ENCODE peak calls at places on chromosomes 4 and X, in five cellular contexts. One of them, this sample, is unnamed.

GRCh38 chr4:23237771-23238170 is 545.0 kb downstream of the GBA3 start:
- DNase-seq in dermis blood vessel endothelial cell: no peak
- DNase-seq in KBM-7: no peak
- DNase-seq in hypothalamus: no peak
- DNase-seq in GM04504: no peak
- DNase-seq in this sample: no peak

GRCh38 chr4:183522821-183523220 is 18.0 kb downstream of the ING2 start:
- DNase-seq in dermis blood vessel endothelial cell: no peak
- DNase-seq in KBM-7: no peak
- DNase-seq in hypothalamus: no peak
- DNase-seq in GM04504: no peak
- DNase-seq in this sample: no peak

GRCh38 chrX:94662665-94663064 is 988.7 kb downstream of the FAM133A start:
- DNase-seq in dermis blood vessel endothelial cell: no peak
- DNase-seq in KBM-7: peak
- DNase-seq in hypothalamus: no peak
- DNase-seq in GM04504: no peak
- DNase-seq in this sample: no peak

GRCh38 chr4:3638080-3638715 is 106.0 kb upstream of the LRPAP1 start:
- DNase-seq in dermis blood vessel endothelial cell: no peak
- DNase-seq in KBM-7: no peak
- DNase-seq in hypothalamus: no peak
- DNase-seq in GM04504: no peak
- DNase-seq in this sample: no peak

GRCh38 chr4:182093431-182093831 is 149.8 kb upstream of the TENM3 start:
- DNase-seq in dermis blood vessel endothelial cell: no peak
- DNase-seq in KBM-7: no peak
- DNase-seq in hypothalamus: no peak
- DNase-seq in GM04504: no peak
- DNase-seq in this sample: no peak

GRCh38 chr4:170949084-170949483 is 859.3 kb upstream of the AADAT start:
- DNase-seq in dermis blood vessel endothelial cell: no peak
- DNase-seq in KBM-7: no peak
- DNase-seq in hypothalamus: no peak
- DNase-seq in GM04504: no peak
- DNase-seq in this sample: no peak

GRCh38 chrX:39972340-39972739 is 125.4 kb downstream of the BCOR start:
- DNase-seq in dermis blood vessel endothelial cell: no peak
- DNase-seq in KBM-7: no peak
- DNase-seq in hypothalamus: no peak
- DNase-seq in GM04504: no peak
- DNase-seq in this sample: no peak

GRCh38 chr4:8710946-8711345 is 118.4 kb downstream of the CPZ start:
- DNase-seq in dermis blood vessel endothelial cell: no peak
- DNase-seq in KBM-7: no peak
- DNase-seq in hypothalamus: no peak
- DNase-seq in GM04504: no peak
- DNase-seq in this sample: no peak

GRCh38 chr4:61532324-61532723 is 332.2 kb downstream of the ADGRL3 start:
- DNase-seq in dermis blood vessel endothelial cell: no peak
- DNase-seq in KBM-7: no peak
- DNase-seq in hypothalamus: no peak
- DNase-seq in GM04504: no peak
- DNase-seq in this sample: no peak

GRCh38 chr4:89868999-89869589 is 25.6 kb upstream of the MMRN1 start:
- DNase-seq in dermis blood vessel endothelial cell: peak
- DNase-seq in KBM-7: no peak
- DNase-seq in hypothalamus: no peak
- DNase-seq in GM04504: no peak
- DNase-seq in this sample: no peak

GRCh38 chrX:115400960-115401359 is 111.4 kb downstream of the LUZP4 start:
- DNase-seq in dermis blood vessel endothelial cell: no peak
- DNase-seq in KBM-7: no peak
- DNase-seq in hypothalamus: no peak
- DNase-seq in GM04504: no peak
- DNase-seq in this sample: no peak

GRCh38 chr4:44736900-44737299 is 10.5 kb upstream of the GNPDA2 start:
- DNase-seq in dermis blood vessel endothelial cell: no peak
- DNase-seq in KBM-7: peak
- DNase-seq in hypothalamus: no peak
- DNase-seq in GM04504: no peak
- DNase-seq in this sample: no peak

GRCh38 chr4:2866891-2867290 is 23.2 kb downstream of the ADD1 start:
- DNase-seq in dermis blood vessel endothelial cell: no peak
- DNase-seq in KBM-7: no peak
- DNase-seq in hypothalamus: no peak
- DNase-seq in GM04504: no peak
- DNase-seq in this sample: no peak

GRCh38 chrX:19883878-19884277 is 3.5 kb downstream of the SH3KBP1 start:
- DNase-seq in dermis blood vessel endothelial cell: no peak
- DNase-seq in KBM-7: no peak
- DNase-seq in hypothalamus: no peak
- DNase-seq in GM04504: no peak
- DNase-seq in this sample: no peak

GRCh38 chrX:10611441-10612090 is 8.8 kb downstream of the MID1 start:
- DNase-seq in dermis blood vessel endothelial cell: no peak
- DNase-seq in KBM-7: no peak
- DNase-seq in hypothalamus: no peak
- DNase-seq in GM04504: no peak
- DNase-seq in this sample: no peak

GRCh38 chr4:127856485-127857447 is 23.9 kb upstream of the PLK4 start:
- DNase-seq in dermis blood vessel endothelial cell: peak
- DNase-seq in KBM-7: no peak
- DNase-seq in hypothalamus: no peak
- DNase-seq in GM04504: peak
- DNase-seq in this sample: no peak

GRCh38 chr4:41661447-41662076 is 87.0 kb downstream of the PHOX2B start:
- DNase-seq in dermis blood vessel endothelial cell: peak
- DNase-seq in KBM-7: peak
- DNase-seq in hypothalamus: no peak
- DNase-seq in GM04504: no peak
- DNase-seq in this sample: peak

GRCh38 chr4:105023668-105024055 is 123.0 kb upstream of the TET2 start:
- DNase-seq in dermis blood vessel endothelial cell: no peak
- DNase-seq in KBM-7: no peak
- DNase-seq in hypothalamus: no peak
- DNase-seq in GM04504: no peak
- DNase-seq in this sample: no peak

GRCh38 chr4:74531952-74532794 is 87.2 kb downstream of the AREG start:
- DNase-seq in dermis blood vessel endothelial cell: peak
- DNase-seq in KBM-7: peak
- DNase-seq in hypothalamus: no peak
- DNase-seq in GM04504: peak
- DNase-seq in this sample: peak

GRCh38 chr4:22179124-22179874 is 230.7 kb upstream of the KCNIP4 start:
- DNase-seq in dermis blood vessel endothelial cell: peak
- DNase-seq in KBM-7: no peak
- DNase-seq in hypothalamus: no peak
- DNase-seq in GM04504: peak
- DNase-seq in this sample: no peak

GRCh38 chr4:19382993-19383392 is 868.7 kb upstream of the SLIT2 start:
- DNase-seq in dermis blood vessel endothelial cell: no peak
- DNase-seq in KBM-7: no peak
- DNase-seq in hypothalamus: no peak
- DNase-seq in GM04504: peak
- DNase-seq in this sample: no peak

GRCh38 chr4:111930658-111931057 is 214.6 kb upstream of the FAM241A start:
- DNase-seq in dermis blood vessel endothelial cell: no peak
- DNase-seq in KBM-7: no peak
- DNase-seq in hypothalamus: no peak
- DNase-seq in GM04504: no peak
- DNase-seq in this sample: peak

GRCh38 chrX:53895270-53895669 is 149.0 kb downstream of the PHF8 start:
- DNase-seq in dermis blood vessel endothelial cell: no peak
- DNase-seq in KBM-7: no peak
- DNase-seq in hypothalamus: no peak
- DNase-seq in GM04504: no peak
- DNase-seq in this sample: no peak

GRCh38 chrX:49762175-49762704 is 66.5 kb upstream of the PAGE1 start:
- DNase-seq in dermis blood vessel endothelial cell: no peak
- DNase-seq in KBM-7: no peak
- DNase-seq in hypothalamus: no peak
- DNase-seq in GM04504: no peak
- DNase-seq in this sample: no peak

GRCh38 chr4:47551682-47552081 is 66.6 kb downstream of the ATP10D start:
- DNase-seq in dermis blood vessel endothelial cell: no peak
- DNase-seq in KBM-7: no peak
- DNase-seq in hypothalamus: no peak
- DNase-seq in GM04504: no peak
- DNase-seq in this sample: no peak

GRCh38 chr4:185717018-185717726 is 94.8 kb downstream of the SORBS2 start:
- DNase-seq in dermis blood vessel endothelial cell: peak
- DNase-seq in KBM-7: no peak
- DNase-seq in hypothalamus: no peak
- DNase-seq in GM04504: no peak
- DNase-seq in this sample: no peak

GRCh38 chrX:1261285-1261684 is 7.3 kb upstream of the CSF2RA start:
- DNase-seq in dermis blood vessel endothelial cell: no peak
- DNase-seq in KBM-7: no peak
- DNase-seq in hypothalamus: no peak
- DNase-seq in GM04504: no peak
- DNase-seq in this sample: no peak

GRCh38 chrX:56761167-56761566 is 32.1 kb downstream of the NBDY start:
- DNase-seq in dermis blood vessel endothelial cell: no peak
- DNase-seq in KBM-7: no peak
- DNase-seq in hypothalamus: no peak
- DNase-seq in GM04504: no peak
- DNase-seq in this sample: no peak

GRCh38 chr4:128387600-128388351 is 100.2 kb upstream of the PGRMC2 start:
- DNase-seq in dermis blood vessel endothelial cell: no peak
- DNase-seq in KBM-7: no peak
- DNase-seq in hypothalamus: no peak
- DNase-seq in GM04504: no peak
- DNase-seq in this sample: no peak

GRCh38 chrX:1767026-1767425 is 152.2 kb downstream of the ASMT start:
- DNase-seq in dermis blood vessel endothelial cell: no peak
- DNase-seq in KBM-7: no peak
- DNase-seq in hypothalamus: no peak
- DNase-seq in GM04504: no peak
- DNase-seq in this sample: no peak

GRCh38 chrX:138748480-138748879 is 37.0 kb upstream of the FGF13 start:
- DNase-seq in dermis blood vessel endothelial cell: peak
- DNase-seq in KBM-7: peak
- DNase-seq in hypothalamus: no peak
- DNase-seq in GM04504: no peak
- DNase-seq in this sample: no peak

GRCh38 chr4:126592088-126592487 is 1040.7 kb upstream of the INTU start:
- DNase-seq in dermis blood vessel endothelial cell: peak
- DNase-seq in KBM-7: no peak
- DNase-seq in hypothalamus: no peak
- DNase-seq in GM04504: no peak
- DNase-seq in this sample: no peak

GRCh38 chr4:84451546-84451945 is 47.5 kb downstream of the NKX6-1 start:
- DNase-seq in dermis blood vessel endothelial cell: peak
- DNase-seq in KBM-7: peak
- DNase-seq in hypothalamus: no peak
- DNase-seq in GM04504: no peak
- DNase-seq in this sample: no peak

GRCh38 chr4:180134116-180134866 is 2108.9 kb upstream of the TENM3 start:
- DNase-seq in dermis blood vessel endothelial cell: no peak
- DNase-seq in KBM-7: peak
- DNase-seq in hypothalamus: no peak
- DNase-seq in GM04504: no peak
- DNase-seq in this sample: no peak

This sample was measured in germinal center.